ENCODE peak calls at places on chromosome 12, in five cellular contexts. One of them, this sample, is unnamed.

GRCh38 chr12:6697584-6698351 is 2.8 kb downstream of the PIANP start:
- DNase-seq in Caco-2: peak
- DNase-seq in activated CD4-positive, alpha-beta T cell treated with anti-CD3 and anti-CD28 coated beads, Interleukin-2, amount 10 ng/mL, durations not matched to agents 7 days and 5 days: peak
- DNase-seq in heart right ventricle: no peak
- DNase-seq in DMS 273 treated with DMSO at 0.1 percent for 48 hours: peak
- DNase-seq in this sample: peak

GRCh38 chr12:75890141-75890540 is 141.4 kb downstream of the PHLDA1 start:
- DNase-seq in Caco-2: no peak
- DNase-seq in activated CD4-positive, alpha-beta T cell treated with anti-CD3 and anti-CD28 coated beads, Interleukin-2, amount 10 ng/mL, durations not matched to agents 7 days and 5 days: no peak
- DNase-seq in heart right ventricle: no peak
- DNase-seq in DMS 273 treated with DMSO at 0.1 percent for 48 hours: no peak
- DNase-seq in this sample: no peak

GRCh38 chr12:467591-467990 is 7.9 kb downstream of the B4GALNT3 start:
- DNase-seq in Caco-2: no peak
- DNase-seq in activated CD4-positive, alpha-beta T cell treated with anti-CD3 and anti-CD28 coated beads, Interleukin-2, amount 10 ng/mL, durations not matched to agents 7 days and 5 days: no peak
- DNase-seq in heart right ventricle: no peak
- DNase-seq in DMS 273 treated with DMSO at 0.1 percent for 48 hours: no peak
- DNase-seq in this sample: no peak

GRCh38 chr12:96398422-96399080 is 1.7 kb downstream of the CDK17 start:
- DNase-seq in Caco-2: no peak
- DNase-seq in activated CD4-positive, alpha-beta T cell treated with anti-CD3 and anti-CD28 coated beads, Interleukin-2, amount 10 ng/mL, durations not matched to agents 7 days and 5 days: no peak
- DNase-seq in heart right ventricle: no peak
- DNase-seq in DMS 273 treated with DMSO at 0.1 percent for 48 hours: no peak
- DNase-seq in this sample: no peak

GRCh38 chr12:113418213-113418879 is 3.8 kb upstream of the SDSL start:
- DNase-seq in Caco-2: no peak
- DNase-seq in activated CD4-positive, alpha-beta T cell treated with anti-CD3 and anti-CD28 coated beads, Interleukin-2, amount 10 ng/mL, durations not matched to agents 7 days and 5 days: no peak
- DNase-seq in heart right ventricle: peak
- DNase-seq in DMS 273 treated with DMSO at 0.1 percent for 48 hours: no peak
- DNase-seq in this sample: peak

GRCh38 chr12:119235352-119235751 is 56.6 kb downstream of the HSPB8 start:
- DNase-seq in Caco-2: no peak
- DNase-seq in activated CD4-positive, alpha-beta T cell treated with anti-CD3 and anti-CD28 coated beads, Interleukin-2, amount 10 ng/mL, durations not matched to agents 7 days and 5 days: no peak
- DNase-seq in heart right ventricle: no peak
- DNase-seq in DMS 273 treated with DMSO at 0.1 percent for 48 hours: no peak
- DNase-seq in this sample: peak

GRCh38 chr12:30810918-30811317 is 56.2 kb upstream of the CAPRIN2 start:
- DNase-seq in Caco-2: no peak
- DNase-seq in activated CD4-positive, alpha-beta T cell treated with anti-CD3 and anti-CD28 coated beads, Interleukin-2, amount 10 ng/mL, durations not matched to agents 7 days and 5 days: no peak
- DNase-seq in heart right ventricle: no peak
- DNase-seq in DMS 273 treated with DMSO at 0.1 percent for 48 hours: no peak
- DNase-seq in this sample: no peak

GRCh38 chr12:52993558-52993869 is 12.7 kb upstream of the EIF4B start:
- DNase-seq in Caco-2: no peak
- DNase-seq in activated CD4-positive, alpha-beta T cell treated with anti-CD3 and anti-CD28 coated beads, Interleukin-2, amount 10 ng/mL, durations not matched to agents 7 days and 5 days: no peak
- DNase-seq in heart right ventricle: no peak
- DNase-seq in DMS 273 treated with DMSO at 0.1 percent for 48 hours: no peak
- DNase-seq in this sample: no peak

GRCh38 chr12:42180990-42181611 is 36.4 kb upstream of the GXYLT1 start:
- DNase-seq in Caco-2: no peak
- DNase-seq in activated CD4-positive, alpha-beta T cell treated with anti-CD3 and anti-CD28 coated beads, Interleukin-2, amount 10 ng/mL, durations not matched to agents 7 days and 5 days: no peak
- DNase-seq in heart right ventricle: no peak
- DNase-seq in DMS 273 treated with DMSO at 0.1 percent for 48 hours: no peak
- DNase-seq in this sample: peak

GRCh38 chr12:107912421-107913004 is 138.0 kb downstream of the ASCL4 start:
- DNase-seq in Caco-2: no peak
- DNase-seq in activated CD4-positive, alpha-beta T cell treated with anti-CD3 and anti-CD28 coated beads, Interleukin-2, amount 10 ng/mL, durations not matched to agents 7 days and 5 days: peak
- DNase-seq in heart right ventricle: no peak
- DNase-seq in DMS 273 treated with DMSO at 0.1 percent for 48 hours: no peak
- DNase-seq in this sample: peak

GRCh38 chr12:69091447-69092022 is 147.8 kb upstream of the CPSF6 start:
- DNase-seq in Caco-2: no peak
- DNase-seq in activated CD4-positive, alpha-beta T cell treated with anti-CD3 and anti-CD28 coated beads, Interleukin-2, amount 10 ng/mL, durations not matched to agents 7 days and 5 days: no peak
- DNase-seq in heart right ventricle: no peak
- DNase-seq in DMS 273 treated with DMSO at 0.1 percent for 48 hours: no peak
- DNase-seq in this sample: no peak

GRCh38 chr12:104656921-104657320 is 200.2 kb downstream of the CHST11 start:
- DNase-seq in Caco-2: no peak
- DNase-seq in activated CD4-positive, alpha-beta T cell treated with anti-CD3 and anti-CD28 coated beads, Interleukin-2, amount 10 ng/mL, durations not matched to agents 7 days and 5 days: no peak
- DNase-seq in heart right ventricle: no peak
- DNase-seq in DMS 273 treated with DMSO at 0.1 percent for 48 hours: no peak
- DNase-seq in this sample: no peak

GRCh38 chr12:104951759-104952509 is 6.2 kb downstream of the SLC41A2 start:
- DNase-seq in Caco-2: no peak
- DNase-seq in activated CD4-positive, alpha-beta T cell treated with anti-CD3 and anti-CD28 coated beads, Interleukin-2, amount 10 ng/mL, durations not matched to agents 7 days and 5 days: no peak
- DNase-seq in heart right ventricle: no peak
- DNase-seq in DMS 273 treated with DMSO at 0.1 percent for 48 hours: no peak
- DNase-seq in this sample: no peak

GRCh38 chr12:13176257-13176656 is 20.3 kb upstream of the EMP1 start:
- DNase-seq in Caco-2: no peak
- DNase-seq in activated CD4-positive, alpha-beta T cell treated with anti-CD3 and anti-CD28 coated beads, Interleukin-2, amount 10 ng/mL, durations not matched to agents 7 days and 5 days: no peak
- DNase-seq in heart right ventricle: no peak
- DNase-seq in DMS 273 treated with DMSO at 0.1 percent for 48 hours: no peak
- DNase-seq in this sample: no peak

GRCh38 chr12:112577473-112578334 is 159.0 kb downstream of the PTPN11 start:
- DNase-seq in Caco-2: no peak
- DNase-seq in activated CD4-positive, alpha-beta T cell treated with anti-CD3 and anti-CD28 coated beads, Interleukin-2, amount 10 ng/mL, durations not matched to agents 7 days and 5 days: no peak
- DNase-seq in heart right ventricle: no peak
- DNase-seq in DMS 273 treated with DMSO at 0.1 percent for 48 hours: no peak
- DNase-seq in this sample: no peak

GRCh38 chr12:26789731-26790644 is 43.0 kb downstream of the ITPR2 start:
- DNase-seq in Caco-2: no peak
- DNase-seq in activated CD4-positive, alpha-beta T cell treated with anti-CD3 and anti-CD28 coated beads, Interleukin-2, amount 10 ng/mL, durations not matched to agents 7 days and 5 days: no peak
- DNase-seq in heart right ventricle: no peak
- DNase-seq in DMS 273 treated with DMSO at 0.1 percent for 48 hours: no peak
- DNase-seq in this sample: no peak

GRCh38 chr12:64889434-64890216 is 65.2 kb downstream of the TBC1D30 start:
- DNase-seq in Caco-2: peak
- DNase-seq in activated CD4-positive, alpha-beta T cell treated with anti-CD3 and anti-CD28 coated beads, Interleukin-2, amount 10 ng/mL, durations not matched to agents 7 days and 5 days: no peak
- DNase-seq in heart right ventricle: no peak
- DNase-seq in DMS 273 treated with DMSO at 0.1 percent for 48 hours: no peak
- DNase-seq in this sample: no peak

GRCh38 chr12:54723653-54724256 is 75.6 kb upstream of the DCD start:
- DNase-seq in Caco-2: no peak
- DNase-seq in activated CD4-positive, alpha-beta T cell treated with anti-CD3 and anti-CD28 coated beads, Interleukin-2, amount 10 ng/mL, durations not matched to agents 7 days and 5 days: peak
- DNase-seq in heart right ventricle: no peak
- DNase-seq in DMS 273 treated with DMSO at 0.1 percent for 48 hours: no peak
- DNase-seq in this sample: no peak

GRCh38 chr12:48489012-48489411 is 6.7 kb downstream of the C12orf54 start:
- DNase-seq in Caco-2: no peak
- DNase-seq in activated CD4-positive, alpha-beta T cell treated with anti-CD3 and anti-CD28 coated beads, Interleukin-2, amount 10 ng/mL, durations not matched to agents 7 days and 5 days: no peak
- DNase-seq in heart right ventricle: no peak
- DNase-seq in DMS 273 treated with DMSO at 0.1 percent for 48 hours: no peak
- DNase-seq in this sample: no peak

GRCh38 chr12:122021193-122021821 is 377 bp upstream of the BCL7A start:
- DNase-seq in Caco-2: no peak
- DNase-seq in activated CD4-positive, alpha-beta T cell treated with anti-CD3 and anti-CD28 coated beads, Interleukin-2, amount 10 ng/mL, durations not matched to agents 7 days and 5 days: peak
- DNase-seq in heart right ventricle: no peak
- DNase-seq in DMS 273 treated with DMSO at 0.1 percent for 48 hours: no peak
- DNase-seq in this sample: no peak